ENCODE peak calls at places on chromosomes 3 and 15, in ten cellular contexts. W, X, L, R, O, N, B, Z, F and G are unnamed samples.

GRCh38 chr3:53773586-53774368 is 72.4 kb downstream of the CHDH start:
- DNase-seq in O (peak; percentile 56), L (no peak), B (peak; percentile 40), Z (peak; percentile 89), X (no peak), N (no peak), W (peak; percentile 87), F (no peak), R (no peak), G (no peak)

GRCh38 chr3:23175361-23176073 is 27.6 kb upstream of the UBE2E2 start:
- DNase-seq in O (peak; percentile 55), B (no peak), F (no peak), X (no peak), Z (no peak), L (no peak), W (no peak), N (no peak), R (no peak), G (no peak)

GRCh38 chr15:98853593-98854420 is 153.8 kb downstream of the PGPEP1L start:
- DNase-seq in W (peak; percentile 46), R (peak; percentile 67), Z (peak; percentile 41), N (peak; percentile 56), F (no peak), X (no peak), L (peak; percentile 36), O (peak; percentile 29), B (no peak), G (peak; percentile 40)

GRCh38 chr3:62727576-62727975 is 147.6 kb downstream of the CADPS start:
- DNase-seq in X (no peak), Z (peak; percentile 12), R (no peak), O (peak; percentile 32), F (no peak), W (no peak), B (no peak), L (no peak), N (no peak), G (no peak)

GRCh38 chr15:99989095-99989494 is 255.9 kb upstream of the LYSMD4 start:
- DNase-seq in L (no peak), W (no peak), N (no peak), O (no peak), R (peak; percentile 50), B (no peak), Z (no peak), F (no peak), X (no peak), G (no peak)

GRCh38 chr3:108062051-108062450 is 28.8 kb downstream of the CD47 start:
- DNase-seq in O (no peak), B (no peak), X (no peak), L (no peak), R (no peak), N (no peak), W (no peak), F (no peak), Z (no peak), G (no peak)

GRCh38 chr3:33687406-33688010 is 30.5 kb downstream of the CLASP2 start:
- DNase-seq in O (peak; percentile 69), B (peak; percentile 50), F (no peak), Z (peak; percentile 41), R (no peak), X (no peak), N (no peak), L (no peak), W (peak; percentile 49), G (no peak)

GRCh38 chr3:18190646-18191045 is 234.5 kb downstream of the SATB1 start:
- DNase-seq in B (peak; percentile 10), O (no peak), W (no peak), F (no peak), Z (peak; percentile 2), L (no peak), X (no peak), N (no peak), R (no peak), G (no peak)

GRCh38 chr15:48090666-48091065 is 30.1 kb upstream of the SLC24A5 start:
- DNase-seq in B (no peak), O (no peak), L (no peak), X (no peak), F (no peak), W (no peak), N (no peak), R (no peak), Z (no peak), G (no peak)

GRCh38 chr15:36106640-36107335 is 472.6 kb upstream of the CDIN1 start:
- DNase-seq in L (no peak), R (no peak), B (peak; percentile 18), F (no peak), X (no peak), N (no peak), W (no peak), Z (peak; percentile 50), O (peak; percentile 33), G (no peak)

GRCh38 chr15:26157081-26157480 is 294.0 kb upstream of the ATP10A start:
- DNase-seq in B (no peak), O (no peak), X (no peak), F (no peak), N (no peak), Z (no peak), R (no peak), W (no peak), L (no peak), G (no peak)

GRCh38 chr3:35666893-35667292 is 27.6 kb downstream of the ARPP21 start:
- DNase-seq in F (no peak), Z (no peak), L (no peak), N (no peak), R (no peak), X (no peak), B (peak; percentile 2), W (no peak), O (peak; percentile 31), G (no peak)

GRCh38 chr15:27017168-27017809 is 46.3 kb downstream of the GABRG3 start:
- DNase-seq in O (peak; percentile 37), X (peak; percentile 40), F (no peak), N (peak; percentile 90), Z (peak; percentile 69), B (peak; percentile 16), R (no peak), W (peak; percentile 76), L (no peak), G (peak; percentile 91)

GRCh38 chr15:101437618-101438481 is 51.7 kb downstream of the PCSK6 start:
- DNase-seq in B (no peak), Z (no peak), R (no peak), N (no peak), X (no peak), L (no peak), F (no peak), O (no peak), W (no peak), G (no peak)

GRCh38 chr15:85097706-85098105 is 116.0 kb downstream of the PDE8A start:
- DNase-seq in X (no peak), Z (peak; percentile 9), N (no peak), O (peak; percentile 38), W (no peak), R (no peak), B (no peak), F (no peak), L (no peak), G (no peak)

GRCh38 chr3:112958749-112959560 is 15.9 kb downstream of the CD200R1 start:
- DNase-seq in N (no peak), L (no peak), O (no peak), Z (no peak), X (no peak), W (peak; percentile 0), F (no peak), B (no peak), R (no peak), G (no peak)

GRCh38 chr15:48861813-48862431 is 16.0 kb upstream of the EID1 start:
- DNase-seq in O (peak; percentile 84), Z (peak; percentile 87), L (no peak), B (no peak), F (no peak), R (no peak), N (peak; percentile 56), W (peak; percentile 86), X (peak; percentile 64), G (peak; percentile 15)

GRCh38 chr3:169082076-169082475 is 581.4 kb downstream of the MECOM start:
- DNase-seq in F (no peak), Z (no peak), O (peak; percentile 19), L (no peak), R (no peak), N (no peak), X (no peak), W (no peak), B (no peak), G (no peak)

GRCh38 chr15:68232937-68233336 is 3.4 kb upstream of the CLN6 start:
- DNase-seq in O (no peak), N (no peak), X (no peak), B (no peak), R (no peak), Z (no peak), W (no peak), L (no peak), F (no peak), G (no peak)

GRCh38 chr3:147298511-147298982 is 107.8 kb downstream of the ZIC4 start:
- DNase-seq in R (no peak), N (no peak), B (peak; percentile 98), L (no peak), X (no peak), F (no peak), W (peak; percentile 99), O (peak; percentile 94), Z (peak; percentile 95), G (no peak)

GRCh38 chr3:102307442-102307841 is 127.4 kb upstream of the ZPLD1 start:
- DNase-seq in X (no peak), F (no peak), Z (no peak), N (no peak), L (no peak), O (no peak), W (no peak), B (no peak), R (no peak), G (peak; percentile 10)

GRCh38 chr3:88986834-88987233 is 120.6 kb upstream of the EPHA3 start:
- DNase-seq in F (no peak), B (peak; percentile 45), N (no peak), R (no peak), X (no peak), L (no peak), Z (peak; percentile 10), O (peak; percentile 79), W (peak; percentile 1), G (no peak)

GRCh38 chr3:150439657-150440056 is 31.6 kb downstream of the TSC22D2 start:
- DNase-seq in R (no peak), F (no peak), Z (no peak), N (no peak), W (peak; percentile 39), O (no peak), B (no peak), L (no peak), X (no peak), G (no peak)